ENCODE peak calls at places on chromosomes 7 and 10, in ten cellular contexts. E is aorta; N is stimulated activated CD4-positive, alpha-beta T cell treated with anti-CD3 and anti-CD28 coated beads, Interleukin-4, amount 100 ng/mL, for 1 hour; C is stromal cell of bone marrow; T is EL; M is GM10248; R is progenitor cell of endocrine pancreas; J is MV-4-11; V is neural crest cell; D is stimulated activated naive CD8-positive, alpha-beta T cell treated with anti-CD3 and anti-CD28 coated beads, Interleukin-15, Interleukin-2, amounts not matched to agents 100 U/mL and 50 U/mL, for 24 hours. A is an unnamed sample.

GRCh38 chr7:77538186-77538907 is 1.3 kb downstream of the PTPN12 start:
- DNase-seq in R (peak; percentile 18), C (peak; percentile 88), E (peak; percentile 92), N (peak; percentile 21), J (peak; percentile 81), V (peak; percentile 62), D (peak; percentile 23), M (peak; percentile 37), T (peak; percentile 97), A (peak; percentile 92)

GRCh38 chr10:62040896-62041295 is 139.4 kb downstream of the ARID5B start:
- DNase-seq in N (no peak), C (no peak), D (no peak), M (no peak), T (no peak), E (no peak), R (no peak), V (no peak), J (no peak), A (no peak)

GRCh38 chr10:102230264-102230860 is 4.3 kb downstream of the ELOVL3 start:
- DNase-seq in N (peak; percentile 46), C (no peak), E (peak; percentile 87), T (peak; percentile 77), V (peak; percentile 32), M (peak; percentile 42), R (no peak), J (no peak), D (peak; percentile 53), A (no peak)

GRCh38 chr7:156184164-156184563 is 371.9 kb upstream of the SHH start:
- DNase-seq in R (no peak), J (peak; percentile 18), V (no peak), T (no peak), E (no peak), N (no peak), C (no peak), M (no peak), D (no peak), A (no peak)

GRCh38 chr7:96219382-96220130 is 102.3 kb downstream of the SLC25A13 start:
- DNase-seq in D (no peak), M (no peak), E (no peak), R (no peak), C (peak; percentile 67), V (no peak), J (no peak), T (peak; percentile 68), N (no peak), A (peak; percentile 77)

GRCh38 chr10:11036424-11037011 is 18.8 kb downstream of the CELF2 start:
- DNase-seq in E (no peak), J (no peak), T (peak; percentile 50), N (no peak), D (no peak), C (peak; percentile 55), R (peak; percentile 34), V (peak; percentile 36), M (no peak), A (peak; percentile 54)

GRCh38 chr7:25854059-25854458 is 297.9 kb upstream of the NFE2L3 start:
- DNase-seq in V (no peak), D (no peak), N (no peak), M (no peak), E (no peak), T (no peak), J (no peak), R (no peak), C (no peak), A (no peak)

GRCh38 chr7:107154826-107155225 is 14.0 kb upstream of the HBP1 start:
- DNase-seq in C (no peak), J (no peak), D (no peak), T (no peak), N (no peak), M (no peak), R (no peak), V (no peak), E (no peak), A (no peak)

GRCh38 chr7:145868935-145869334 is 247.7 kb upstream of the CNTNAP2 start:
- DNase-seq in J (no peak), R (no peak), N (no peak), C (no peak), D (no peak), T (no peak), M (no peak), E (no peak), V (no peak), A (no peak)

GRCh38 chr7:132251327-132251659 is 325.0 kb downstream of the PLXNA4 start:
- DNase-seq in T (no peak), M (no peak), E (peak; percentile 88), D (no peak), V (peak; percentile 32), C (no peak), N (no peak), R (no peak), J (no peak), A (no peak)

GRCh38 chr7:150367187-150367510 is 1.5 kb upstream of the REPIN1 start:
- DNase-seq in R (no peak), E (no peak), C (no peak), J (no peak), M (no peak), V (no peak), D (no peak), T (no peak), N (no peak), A (no peak)

GRCh38 chr7:74482629-74483401 is 29.1 kb downstream of the GTF2IRD1 start:
- DNase-seq in R (no peak), J (peak; percentile 84), T (peak; percentile 97), N (no peak), C (peak; percentile 86), V (no peak), M (no peak), E (no peak), D (no peak), A (peak; percentile 95)

GRCh38 chr7:101901661-101902491 is 84.5 kb downstream of the CUX1 start:
- DNase-seq in E (no peak), D (no peak), T (no peak), J (peak; percentile 5), C (no peak), M (no peak), V (no peak), R (no peak), N (no peak), A (peak; percentile 61)

GRCh38 chr7:94888542-94888941 is 18.9 kb upstream of the PPP1R9A start:
- DNase-seq in J (no peak), N (no peak), C (no peak), V (no peak), M (no peak), E (no peak), T (no peak), R (no peak), D (no peak), A (no peak)

A was measured in AG10803.